ENCODE peak calls at places on chromosomes 16 and 17, in four cellular contexts. One of them, this sample, is unnamed.

GRCh38 chr17:61385869-61386245 is 13.8 kb upstream of the TBX2 start:
- DNase-seq in WERI-Rb-1: peak
- DNase-seq in OCI-LY7: no peak
- DNase-seq in heart right ventricle: no peak
- DNase-seq in this sample: no peak

GRCh38 chr17:62869885-62870580 is 61.9 kb upstream of the MARCHF10 start:
- DNase-seq in OCI-LY7: no peak
- DNase-seq in WERI-Rb-1: no peak
- DNase-seq in heart right ventricle: no peak
- DNase-seq in this sample: no peak

GRCh38 chr16:65044861-65045260 is 77.0 kb downstream of the CDH11 start:
- DNase-seq in OCI-LY7: no peak
- DNase-seq in heart right ventricle: no peak
- DNase-seq in WERI-Rb-1: no peak
- DNase-seq in this sample: no peak

GRCh38 chr17:72122336-72122667 is 1.5 kb downstream of the SOX9 start:
- DNase-seq in OCI-LY7: no peak
- DNase-seq in heart right ventricle: no peak
- DNase-seq in WERI-Rb-1: no peak
- DNase-seq in this sample: no peak

GRCh38 chr16:17072104-17072503 is 398.7 kb downstream of the XYLT1 start:
- DNase-seq in heart right ventricle: no peak
- DNase-seq in WERI-Rb-1: no peak
- DNase-seq in OCI-LY7: no peak
- DNase-seq in this sample: no peak

GRCh38 chr17:77002103-77003045 is 134.2 kb downstream of the MGAT5B start:
- DNase-seq in OCI-LY7: no peak
- DNase-seq in WERI-Rb-1: no peak
- DNase-seq in heart right ventricle: no peak
- DNase-seq in this sample: no peak

GRCh38 chr17:41848788-41849187 is 11.2 kb downstream of the KLHL10 start:
- DNase-seq in WERI-Rb-1: no peak
- DNase-seq in heart right ventricle: no peak
- DNase-seq in OCI-LY7: no peak
- DNase-seq in this sample: no peak

GRCh38 chr17:47205419-47205963 is 3.7 kb upstream of the MYL4 start:
- DNase-seq in WERI-Rb-1: no peak
- DNase-seq in OCI-LY7: peak
- DNase-seq in heart right ventricle: peak
- DNase-seq in this sample: peak

GRCh38 chr17:51000835-51001638 is 119.6 kb downstream of the SPAG9 start:
- DNase-seq in OCI-LY7: peak
- DNase-seq in heart right ventricle: peak
- DNase-seq in WERI-Rb-1: no peak
- DNase-seq in this sample: no peak

GRCh38 chr17:16377804-16378400 is 3.0 kb upstream of the UBB start:
- DNase-seq in OCI-LY7: no peak
- DNase-seq in heart right ventricle: no peak
- DNase-seq in WERI-Rb-1: no peak
- DNase-seq in this sample: no peak

GRCh38 chr17:35804658-35805192 is 4.6 kb upstream of the TAF15 start:
- DNase-seq in heart right ventricle: peak
- DNase-seq in WERI-Rb-1: peak
- DNase-seq in OCI-LY7: peak
- DNase-seq in this sample: no peak

GRCh38 chr17:81276781-81277180 is 18.3 kb downstream of the SLC38A10 start:
- DNase-seq in WERI-Rb-1: no peak
- DNase-seq in heart right ventricle: no peak
- DNase-seq in OCI-LY7: no peak
- DNase-seq in this sample: no peak

GRCh38 chr17:78114831-78115723 is 13.5 kb downstream of the TMC6 start:
- DNase-seq in OCI-LY7: no peak
- DNase-seq in WERI-Rb-1: no peak
- DNase-seq in heart right ventricle: no peak
- DNase-seq in this sample: no peak

DNA sequence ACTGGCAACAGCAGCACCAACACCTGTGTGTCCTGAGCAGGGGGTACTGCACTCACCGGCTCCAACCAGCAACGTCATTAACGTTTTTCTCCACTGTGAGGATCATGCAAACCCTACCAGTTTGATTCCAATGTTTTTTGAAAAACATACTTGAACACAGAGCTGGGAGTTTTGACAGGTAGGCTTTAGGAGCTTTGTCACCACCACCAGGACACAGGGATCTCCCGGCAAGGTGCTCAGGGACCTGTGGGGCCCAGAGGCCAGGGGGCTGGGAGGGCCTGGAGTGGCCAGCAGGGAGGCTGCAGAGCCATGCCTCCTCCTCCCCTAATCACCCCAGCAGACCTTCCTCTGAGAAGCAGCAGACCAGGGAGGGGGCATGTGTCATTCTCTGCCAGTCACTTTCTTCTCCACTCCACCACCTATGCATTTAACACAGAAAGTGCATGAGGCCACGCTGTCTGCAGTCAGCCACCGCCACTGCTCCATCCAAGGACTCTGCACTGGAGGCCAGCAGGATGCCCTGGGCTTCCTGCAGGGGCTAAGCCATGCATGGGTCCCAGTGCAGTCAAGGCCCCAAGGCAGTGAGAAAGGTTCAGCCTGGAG is 768.2 kb downstream of the KCNJ18 start:
- DNase-seq in heart right ventricle: no peak
- DNase-seq in OCI-LY7: no peak
- DNase-seq in WERI-Rb-1: no peak
- DNase-seq in this sample: no peak
- H3K27ac ChIP-seq in heart right ventricle: no peak
- H3K27ac ChIP-seq in OCI-LY7: no peak
- H3K27ac ChIP-seq in WERI-Rb-1: no peak
- H3K27ac ChIP-seq in this sample: no peak

GRCh38 chr16:73171901-73172619 is 124.1 kb upstream of the ZFHX3 start:
- DNase-seq in heart right ventricle: peak
- DNase-seq in OCI-LY7: no peak
- DNase-seq in WERI-Rb-1: no peak
- DNase-seq in this sample: no peak

GRCh38 chr16:73173396-73173795 is 125.5 kb upstream of the ZFHX3 start:
- DNase-seq in heart right ventricle: peak
- DNase-seq in OCI-LY7: no peak
- DNase-seq in WERI-Rb-1: no peak
- DNase-seq in this sample: no peak

GRCh38 chr16:73170587-73170986 is 122.7 kb upstream of the ZFHX3 start:
- DNase-seq in OCI-LY7: no peak
- DNase-seq in WERI-Rb-1: no peak
- DNase-seq in heart right ventricle: peak
- DNase-seq in this sample: no peak

GRCh38 chr16:73172621-73173312 is 124.8 kb upstream of the ZFHX3 start:
- DNase-seq in OCI-LY7: no peak
- DNase-seq in heart right ventricle: peak
- DNase-seq in WERI-Rb-1: no peak
- DNase-seq in this sample: no peak

DNA sequence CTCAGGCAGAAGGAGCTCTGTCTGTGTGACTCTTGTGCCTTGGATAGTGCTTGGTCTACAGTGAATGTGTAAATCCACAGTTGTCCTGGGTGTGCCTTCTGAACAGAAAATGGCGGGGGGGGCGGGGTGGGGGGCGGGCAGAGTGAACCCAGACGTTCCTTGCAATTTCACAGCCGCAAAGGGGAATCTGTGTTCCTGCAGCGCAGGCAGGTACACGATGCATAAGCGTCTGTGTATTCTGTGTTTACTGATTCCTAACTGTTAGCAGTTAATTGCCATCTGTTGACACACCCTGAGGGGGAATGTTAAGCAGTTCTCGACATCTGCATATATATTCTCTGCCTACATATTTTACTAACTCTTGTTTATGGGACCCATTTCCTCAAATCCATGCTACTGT is 123.5 kb upstream of the ZFHX3 start:
- DNase-seq in WERI-Rb-1: no peak
- DNase-seq in heart right ventricle: no peak
- DNase-seq in OCI-LY7: no peak
- DNase-seq in this sample: no peak
- H3K27ac ChIP-seq in WERI-Rb-1: no peak
- H3K27ac ChIP-seq in heart right ventricle: peak
- H3K27ac ChIP-seq in OCI-LY7: no peak
- H3K27ac ChIP-seq in this sample: no peak

GRCh38 chr17:39705786-39706348 is 6.0 kb downstream of the ERBB2 start:
- DNase-seq in heart right ventricle: peak
- DNase-seq in OCI-LY7: no peak
- DNase-seq in WERI-Rb-1: no peak
- DNase-seq in this sample: no peak
- H3K27ac ChIP-seq in heart right ventricle: peak
- H3K27ac ChIP-seq in OCI-LY7: no peak
- H3K27ac ChIP-seq in WERI-Rb-1: no peak
- H3K27ac ChIP-seq in this sample: no peak

DNA sequence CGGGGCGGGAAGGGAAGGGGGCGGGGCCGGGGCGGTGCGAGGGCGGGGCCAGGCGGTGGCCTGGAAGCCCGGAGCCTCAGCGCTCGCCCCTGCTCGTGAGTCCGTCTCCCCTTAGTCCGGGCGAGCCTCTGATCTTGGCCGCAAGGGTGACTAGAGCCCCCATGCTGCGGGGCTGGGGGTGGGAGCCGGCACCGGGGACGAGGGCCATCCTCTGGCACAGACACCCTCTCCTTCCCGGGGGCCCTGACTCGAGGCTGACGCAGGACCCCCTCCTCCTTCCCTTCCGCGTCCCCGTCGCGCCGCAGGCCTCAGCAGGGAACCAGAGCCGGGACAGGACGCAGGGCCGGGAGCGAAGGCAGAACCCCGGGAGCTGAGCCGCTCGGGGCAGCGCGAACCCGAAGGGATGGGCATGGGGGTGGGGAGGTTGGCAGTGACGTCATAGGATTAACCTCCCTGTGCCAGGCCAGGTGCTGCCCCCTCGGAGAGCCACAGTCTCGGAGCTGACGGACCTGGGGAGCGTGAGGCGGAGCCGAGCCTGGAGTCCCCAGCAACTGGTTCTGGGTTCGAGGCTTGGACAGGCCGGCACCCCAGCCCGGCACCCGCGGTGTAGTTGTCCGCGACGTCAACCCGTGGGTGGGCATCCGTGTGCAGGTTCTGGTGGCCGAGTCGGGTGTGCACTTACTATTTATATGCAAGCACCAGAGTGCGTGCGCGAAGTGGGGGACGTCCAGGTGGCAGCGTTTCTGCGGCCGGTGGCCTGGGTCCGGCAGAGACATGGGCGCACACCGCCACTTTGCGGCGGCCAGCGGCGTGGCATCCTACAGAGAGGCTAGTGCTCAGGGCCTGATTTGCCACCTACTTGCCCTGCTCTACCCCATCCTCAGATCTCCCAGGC is 501 bp upstream of the PLCD3 start:
- DNase-seq in WERI-Rb-1: peak
- DNase-seq in heart right ventricle: peak
- DNase-seq in OCI-LY7: peak
- DNase-seq in this sample: peak
- H3K27ac ChIP-seq in WERI-Rb-1: peak
- H3K27ac ChIP-seq in heart right ventricle: peak
- H3K27ac ChIP-seq in OCI-LY7: peak
- H3K27ac ChIP-seq in this sample: peak

GRCh38 chr16:11605564-11605886 is 18.8 kb upstream of the LITAF start:
- DNase-seq in WERI-Rb-1: no peak
- DNase-seq in OCI-LY7: no peak
- DNase-seq in heart right ventricle: no peak
- DNase-seq in this sample: no peak
- H3K27ac ChIP-seq in WERI-Rb-1: no peak
- H3K27ac ChIP-seq in OCI-LY7: no peak
- H3K27ac ChIP-seq in heart right ventricle: no peak
- H3K27ac ChIP-seq in this sample: no peak